ENCODE peak calls at places on chromosomes 12 and 14, in nine cellular contexts. J, B, Y, W, N, R, Z, O and V are unnamed samples.

GRCh38 chr12:88420460-88420859 is 159.8 kb downstream of the KITLG start:
- DNase-seq in Y (no peak), Z (peak; percentile 13), R (peak; percentile 78), J (no peak), O (no peak), N (no peak), W (peak; percentile 96), B (peak; percentile 78), V (peak; percentile 69)

GRCh38 chr14:78440351-78440750 is 270.2 kb downstream of the NRXN3 start:
- DNase-seq in Y (no peak), O (no peak), R (no peak), N (no peak), Z (no peak), W (no peak), B (no peak), J (no peak), V (no peak)

GRCh38 chr14:37167151-37168047 is 5.0 kb downstream of the SLC25A21 start:
- DNase-seq in Y (no peak), W (no peak), Z (no peak), J (no peak), B (no peak), R (no peak), O (no peak), N (no peak), V (no peak)

GRCh38 chr12:113601656-113602263 is 130.1 kb upstream of the LHX5 start:
- DNase-seq in W (no peak), Y (no peak), J (no peak), O (no peak), R (no peak), B (no peak), Z (no peak), N (no peak), V (no peak)

GRCh38 chr14:34693228-34693939 is 21.0 kb downstream of the CFL2 start:
- DNase-seq in N (no peak), R (no peak), O (peak; percentile 51), J (peak; percentile 52), W (peak; percentile 25), Y (no peak), B (no peak), Z (peak; percentile 37), V (no peak)

GRCh38 chr14:68637106-68638021 is 155.5 kb downstream of the ZFP36L1 start:
- DNase-seq in J (no peak), Y (no peak), Z (no peak), W (peak; percentile 61), R (no peak), O (no peak), B (peak; percentile 82), N (peak; percentile 49), V (no peak)

GRCh38 chr12:117583677-117584076 is 222.3 kb upstream of the NOS1 start:
- DNase-seq in O (no peak), Z (no peak), N (no peak), B (no peak), Y (no peak), J (no peak), W (no peak), R (no peak), V (no peak)

GRCh38 chr12:132108211-132108832 is 35.8 kb downstream of the DDX51 start:
- DNase-seq in N (no peak), W (no peak), O (no peak), R (no peak), J (no peak), Y (no peak), B (no peak), Z (no peak), V (no peak)

GRCh38 chr12:120639771-120640721 is at the start of gene CABP1:
- DNase-seq in Z (no peak), J (no peak), R (no peak), O (peak; percentile 58), W (no peak), N (peak; percentile 84), B (no peak), Y (no peak), V (no peak)

GRCh38 chr14:22807432-22808087 is 7.7 kb downstream of the SLC7A7 start:
- DNase-seq in W (no peak), B (no peak), J (no peak), N (no peak), Y (no peak), Z (no peak), O (no peak), R (no peak), V (no peak)

GRCh38 chr12:57005980-57006808 is at the start of gene ZBTB39:
- DNase-seq in Y (peak; percentile 56), R (no peak), N (peak; percentile 84), Z (peak; percentile 16), W (peak; percentile 24), J (no peak), O (peak; percentile 67), B (peak; percentile 69), V (no peak)

GRCh38 chr12:10405294-10405693 is 4.3 kb downstream of the KLRC4 start:
- DNase-seq in Z (no peak), R (no peak), N (no peak), W (no peak), Y (no peak), O (no peak), B (no peak), J (no peak), V (no peak)

DNA sequence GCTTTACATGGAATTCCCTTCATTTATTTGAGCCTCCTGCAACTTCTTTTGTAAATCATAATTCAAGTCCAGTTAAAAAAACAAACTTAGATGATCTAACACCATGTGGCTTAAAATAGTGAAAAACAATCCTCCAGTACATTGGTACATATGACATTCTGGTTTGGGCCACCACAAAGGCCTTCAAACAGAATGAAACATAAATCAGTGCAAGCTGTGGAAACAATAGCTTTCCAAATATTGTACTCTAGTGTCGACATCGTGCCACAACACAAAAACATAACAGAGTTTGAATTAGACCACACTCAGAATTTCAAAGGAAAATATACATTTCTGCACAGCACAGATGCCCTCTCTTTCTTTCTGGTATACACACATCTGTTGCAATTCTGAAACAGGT is 751.3 kb downstream of the SLC6A15 start:
- DNase-seq in Y (no peak), Z (no peak), W (no peak), N (no peak), R (no peak), J (no peak), B (no peak), O (no peak), V (no peak)
- H3K4me3 ChIP-seq in Y (no peak overlapping the region), Z (no peak overlapping the region), W (no peak overlapping the region), N (no peak overlapping the region), R (no peak overlapping the region), J (no peak overlapping the region), B (no peak overlapping the region), O (no peak overlapping the region), V (no peak overlapping the region)

GRCh38 chr12:108816652-108817335 is 40.6 kb downstream of the SSH1 start:
- DNase-seq in B (no peak), O (no peak), W (peak; percentile 53), Z (no peak), J (no peak), Y (no peak), R (no peak), N (no peak), V (no peak)

GRCh38 chr12:108817909-108818308 is 39.5 kb downstream of the SSH1 start:
- DNase-seq in W (no peak), Z (no peak), N (no peak), O (no peak), B (no peak), J (no peak), Y (no peak), R (no peak), V (no peak)

GRCh38 chr12:108814462-108815211 is 42.7 kb downstream of the SSH1 start:
- DNase-seq in N (no peak), W (no peak), O (no peak), Y (no peak), R (no peak), J (no peak), B (no peak), Z (no peak), V (no peak)

GRCh38 chr12:108815369-108815768 is 42.0 kb downstream of the SSH1 start:
- DNase-seq in Z (no peak), J (no peak), W (no peak), Y (no peak), O (no peak), N (no peak), R (no peak), B (no peak), V (no peak)

DNA sequence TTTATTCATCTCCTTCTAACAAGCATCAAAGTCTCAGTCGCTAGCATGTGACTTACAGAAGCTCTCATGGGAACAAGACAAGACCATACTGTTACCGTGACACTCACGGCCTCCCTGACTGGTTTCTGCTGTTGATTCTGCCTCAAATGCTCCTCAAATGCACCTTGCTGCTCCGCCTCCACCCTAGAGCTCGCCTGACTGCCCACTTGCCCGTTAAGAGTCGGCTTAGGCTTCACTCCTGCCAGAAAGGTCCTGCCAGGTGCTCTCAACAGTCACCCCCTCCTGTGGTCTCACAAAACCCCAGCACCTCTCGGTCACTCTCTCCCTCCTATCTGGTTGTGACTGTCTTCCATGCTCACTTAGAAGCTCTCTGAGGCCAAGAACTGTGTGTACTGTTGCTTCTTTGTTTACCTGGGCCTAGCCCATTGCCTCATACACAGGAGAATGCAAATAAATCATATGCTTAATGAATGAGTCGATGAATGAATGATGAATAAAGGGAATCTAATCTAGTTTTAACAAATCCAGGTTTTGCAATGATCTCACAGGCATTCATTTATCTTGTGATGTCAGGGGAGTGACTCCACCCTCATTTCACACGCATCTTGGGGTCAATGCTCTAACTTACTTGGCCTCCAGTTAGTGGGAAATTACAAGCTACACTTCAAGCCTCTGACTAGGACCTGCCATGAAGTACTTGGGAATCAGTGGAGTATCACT is 41.3 kb downstream of the SSH1 start:
- DNase-seq in B (peak; percentile 65), J (no peak), Y (no peak), O (no peak), N (no peak), R (no peak), Z (no peak), W (peak; percentile 85), V (no peak)
- TF ChIP-seq CTCF in B (no peak), J (no peak), Y (no peak), O (no peak), N (no peak), R (no peak), Z (no peak), W (no peak), V (no peak)

DNA sequence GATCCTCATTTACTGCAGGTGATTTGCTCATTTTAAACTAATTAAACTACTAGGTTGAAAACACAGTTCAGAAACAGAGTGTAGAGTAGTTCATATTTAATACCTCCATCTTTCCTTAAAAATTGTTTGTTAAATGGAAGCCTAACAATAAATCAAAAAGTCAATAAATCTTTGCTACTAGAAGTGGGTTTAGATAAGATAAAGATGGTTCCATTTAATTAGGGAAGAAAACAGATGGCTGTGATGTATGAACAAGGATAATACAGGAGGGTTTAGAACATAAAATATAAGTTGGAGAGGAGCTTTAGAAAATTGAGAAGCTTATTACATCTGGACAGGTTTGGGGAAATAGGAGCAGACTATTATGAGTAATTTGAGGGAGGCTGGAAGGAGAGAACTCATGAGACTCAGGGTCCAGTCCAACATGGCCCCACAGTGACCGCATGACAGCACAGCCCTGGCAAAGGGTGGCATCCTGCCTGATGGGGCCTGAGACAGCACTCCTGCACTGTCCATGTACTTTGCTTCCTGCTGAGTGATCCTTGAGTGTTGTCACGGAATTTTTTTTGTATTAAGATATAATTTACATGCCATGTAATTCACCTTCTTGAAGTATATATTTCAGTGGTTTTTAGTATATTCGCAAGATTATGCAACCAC is 27.0 kb upstream of the PYGL start:
- DNase-seq in O (no peak), Y (no peak), Z (no peak), R (no peak), N (no peak), J (no peak), B (no peak), W (no peak), V (no peak)
- H3K4me3 ChIP-seq in O (no peak overlapping the region), Y (no peak overlapping the region), Z (no peak overlapping the region), R (no peak overlapping the region), N (no peak overlapping the region), J (no peak overlapping the region), B (no peak overlapping the region), W (no peak overlapping the region), V (no peak overlapping the region)

GRCh38 chr14:61511558-61511924 is 183.8 kb upstream of the HIF1A start:
- DNase-seq in R (no peak), Z (no peak), J (no peak), Y (no peak), O (no peak), B (no peak), W (no peak), N (no peak), V (peak; percentile 73)
- TF ChIP-seq CTCF in R (no peak), Z (no peak), J (no peak), Y (no peak), O (no peak), B (no peak), W (no peak), N (no peak), V (no peak)